ENCODE peak calls at places on chromosomes 1 and 21, in six cellular contexts. O is choroid plexus epithelial cell; Z is nephron progenitor cell; Y is Calu3; B is CD4-positive, alpha-beta T cell; T is brain microvascular endothelial cell. E is an unnamed sample.

GRCh38 chr21:34365794-34366193 is 2.0 kb downstream of the KCNE2 start:
- DNase-seq in T (no peak), O (no peak), Z (no peak), Y (no peak), B (no peak), E (no peak)

GRCh38 chr21:46094401-46095105 is 3.4 kb upstream of the COL6A2 start:
- DNase-seq in T (no peak), O (no peak), B (no peak), Y (no peak), Z (no peak), E (no peak)

GRCh38 chr1:206415913-206416312 is 54.4 kb upstream of the IKBKE start:
- DNase-seq in T (no peak), Y (no peak), O (no peak), B (no peak), Z (no peak), E (no peak)

GRCh38 chr1:231091853-231092301 is 51.8 kb upstream of the FAM89A start:
- DNase-seq in Z (peak; percentile 42), B (peak; percentile 21), Y (peak; percentile 36), T (peak; percentile 12), O (peak; percentile 38), E (no peak)

GRCh38 chr21:33059319-33059894 is 10.5 kb upstream of the OLIG1 start:
- DNase-seq in T (no peak), Y (no peak), O (no peak), Z (no peak), B (no peak), E (no peak)

GRCh38 chr1:5751171-5751556 is 241.1 kb downstream of the NPHP4 start:
- DNase-seq in Y (no peak), B (no peak), Z (no peak), T (no peak), O (no peak), E (no peak)

GRCh38 chr1:224059897-224060462 is 53.9 kb upstream of the FBXO28 start:
- DNase-seq in Y (no peak), B (no peak), O (no peak), Z (no peak), T (no peak), E (no peak)

GRCh38 chr1:178134061-178134460 is 40.2 kb downstream of the RASAL2 start:
- DNase-seq in Z (no peak), T (peak; percentile 90), B (no peak), Y (no peak), O (peak; percentile 85), E (peak; percentile 55)

GRCh38 chr1:114108741-114109255 is 44.9 kb downstream of the SYT6 start:
- DNase-seq in B (no peak), O (peak; percentile 60), Z (no peak), Y (no peak), T (peak; percentile 57), E (no peak)

GRCh38 chr1:85677656-85678055 is 30.6 kb downstream of the ZNHIT6 start:
- DNase-seq in O (no peak), Z (no peak), B (no peak), Y (no peak), T (no peak), E (no peak)
- TF ChIP-seq CTCF in O (no peak), Z (no peak), B (no peak), Y (no peak), T (no peak), E (no peak)

DNA sequence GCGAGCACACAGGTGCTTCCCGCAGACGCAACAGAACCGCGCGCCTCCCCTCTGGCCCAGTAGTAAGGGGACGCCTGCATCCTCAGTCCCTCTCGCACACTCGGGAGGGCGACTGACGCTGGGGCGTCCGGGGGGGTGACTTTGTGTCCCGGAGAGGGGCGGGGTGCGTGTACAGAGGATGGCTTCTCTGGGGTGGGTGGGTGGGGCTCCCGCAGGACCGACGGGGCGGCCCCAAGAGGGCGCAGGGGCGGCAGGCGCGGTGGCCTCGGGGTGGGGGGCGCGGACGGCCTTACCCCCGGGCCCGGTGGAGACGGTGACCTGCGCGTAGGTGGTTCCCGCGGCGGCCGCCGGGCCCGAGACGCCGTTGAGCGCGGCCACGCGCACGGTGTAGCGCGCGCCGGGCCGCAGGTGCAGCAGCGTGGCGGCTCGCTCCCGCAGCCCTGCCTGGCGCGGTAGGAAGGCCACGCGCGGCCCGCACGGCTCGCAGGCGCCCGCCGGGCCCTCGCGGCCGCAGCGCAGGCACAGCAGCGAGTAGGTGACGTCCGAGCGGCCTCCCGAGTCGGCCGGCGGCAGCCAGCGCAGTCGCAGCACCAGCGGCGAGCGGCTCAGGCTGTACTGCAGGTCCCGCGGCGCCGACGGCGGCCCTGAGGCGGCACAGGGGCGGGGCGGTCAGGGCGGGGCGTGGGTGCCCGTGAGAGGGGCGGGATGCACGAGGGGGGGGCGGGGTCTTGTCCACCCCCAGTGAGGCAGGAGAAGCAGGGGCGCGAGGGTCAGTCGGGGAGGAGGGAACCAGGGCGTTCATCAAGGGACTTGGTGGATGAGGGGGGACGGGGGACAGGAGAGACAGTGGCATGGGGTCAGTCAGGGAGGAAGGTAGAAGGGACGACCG is 12.1 kb downstream of the EPHA10 start:
- DNase-seq in Y (peak; percentile 74), O (peak; percentile 9), B (no peak), Z (peak; percentile 72), T (peak; percentile 7), E (no peak)
- TF ChIP-seq CTCF in Y (no peak), O (no peak), B (no peak), Z (no peak), T (no peak), E (no peak)

DNA sequence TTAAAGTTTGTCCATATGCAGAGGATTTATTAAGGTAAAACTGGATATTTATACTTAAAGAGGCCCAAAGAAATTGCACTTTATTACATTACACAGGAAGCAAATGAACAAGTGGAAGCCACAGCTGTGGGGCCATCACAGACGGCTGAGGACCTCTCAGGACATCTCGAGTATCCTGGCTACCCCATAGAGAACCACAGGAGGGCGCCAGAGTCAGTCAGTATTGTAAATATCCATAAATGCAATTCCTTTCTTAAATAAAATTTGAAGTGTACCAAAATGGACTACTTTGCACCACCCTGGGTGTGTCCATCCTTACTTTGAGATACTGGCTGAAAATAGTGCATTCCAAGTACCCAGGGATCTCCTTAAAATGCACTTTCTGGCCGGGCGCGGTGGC is 257.2 kb downstream of the MRPL39 start:
- DNase-seq in T (peak; percentile 71), Z (peak; percentile 28), O (peak; percentile 76), B (no peak), Y (no peak), E (no peak)
- TF ChIP-seq CTCF in T (peak; percentile 86), Z (peak; percentile 38), O (peak; percentile 89), B (no peak), Y (no peak), E (peak; percentile 60)

GRCh38 chr21:41071410-41071809 is 96.5 kb upstream of the BACE2 start:
- DNase-seq in O (no peak), Y (no peak), T (no peak), Z (peak; percentile 46), B (no peak), E (no peak)
- TF ChIP-seq CTCF in O (no peak), Y (no peak), T (peak; percentile 25), Z (no peak), B (no peak), E (no peak)